ENCODE peak calls at places on chromosome 9, in ten cellular contexts. D, U, M, H, R, A, B, E, J and Y are unnamed samples.

GRCh38 chr9:107819772-107820171 is 330.2 kb upstream of the KLF4 start:
- DNase-seq in D (no peak), U (no peak), M (peak), H (no peak), R (no peak), A (no peak), B (no peak), E (no peak), J (no peak), Y (no peak)

GRCh38 chr9:108850293-108850897 is 5.4 kb downstream of the ACTL7B start:
- DNase-seq in D (peak), U (no peak), M (no peak), H (no peak), R (peak), A (no peak), B (peak), E (no peak), J (no peak), Y (no peak)

GRCh38 chr9:124749284-124749683 is 21.8 kb downstream of the NR6A1 start:
- DNase-seq in D (no peak), U (no peak), M (no peak), H (no peak), R (no peak), A (no peak), B (no peak), E (no peak), J (no peak), Y (no peak)

GRCh38 chr9:77917800-77918199 is 113.8 kb downstream of the GNAQ start:
- DNase-seq in D (no peak), U (no peak), M (no peak), H (no peak), R (no peak), A (no peak), B (no peak), E (no peak), J (no peak), Y (no peak)

GRCh38 chr9:106920701-106921283 is 57.8 kb downstream of the ZNF462 start:
- DNase-seq in D (peak), U (peak), M (no peak), H (no peak), R (peak), A (peak), B (peak), E (no peak), J (no peak), Y (no peak)

GRCh38 chr9:111301195-111301594 is 28.8 kb downstream of the OR2K2 start:
- DNase-seq in D (no peak), U (no peak), M (no peak), H (no peak), R (peak), A (no peak), B (no peak), E (no peak), J (no peak), Y (no peak)

GRCh38 chr9:136578915-136579637 is 33.2 kb upstream of the NOTCH1 start:
- DNase-seq in D (peak), U (no peak), M (no peak), H (no peak), R (no peak), A (no peak), B (no peak), E (no peak), J (no peak), Y (no peak)

GRCh38 chr9:114805670-114806551 is at the start of gene TNFSF15:
- DNase-seq in D (no peak), U (peak), M (peak), H (peak), R (peak), A (no peak), B (peak), E (no peak), J (peak), Y (peak)

GRCh38 chr9:13975628-13976250 is 338.2 kb downstream of the NFIB start:
- DNase-seq in D (no peak), U (no peak), M (no peak), H (no peak), R (no peak), A (no peak), B (no peak), E (no peak), J (no peak), Y (no peak)

GRCh38 chr9:98037362-98037761 is 19.2 kb upstream of the NANS start:
- DNase-seq in D (no peak), U (peak), M (no peak), H (peak), R (peak), A (peak), B (no peak), E (no peak), J (no peak), Y (no peak)

GRCh38 chr9:112784020-112784788 is 33.6 kb downstream of the SNX30 start:
- DNase-seq in D (no peak), U (no peak), M (no peak), H (no peak), R (peak), A (no peak), B (no peak), E (no peak), J (no peak), Y (no peak)

GRCh38 chr9:4604678-4605095 is 57.4 kb upstream of the PLPP6 start:
- DNase-seq in D (peak), U (peak), M (no peak), H (peak), R (peak), A (peak), B (peak), E (peak), J (no peak), Y (peak)
- TF ChIP-seq CTCF in D (peak), U (peak), M (peak), H (peak), R (peak), A (peak), B (peak), E (peak), J (no peak), Y (peak)

DNA sequence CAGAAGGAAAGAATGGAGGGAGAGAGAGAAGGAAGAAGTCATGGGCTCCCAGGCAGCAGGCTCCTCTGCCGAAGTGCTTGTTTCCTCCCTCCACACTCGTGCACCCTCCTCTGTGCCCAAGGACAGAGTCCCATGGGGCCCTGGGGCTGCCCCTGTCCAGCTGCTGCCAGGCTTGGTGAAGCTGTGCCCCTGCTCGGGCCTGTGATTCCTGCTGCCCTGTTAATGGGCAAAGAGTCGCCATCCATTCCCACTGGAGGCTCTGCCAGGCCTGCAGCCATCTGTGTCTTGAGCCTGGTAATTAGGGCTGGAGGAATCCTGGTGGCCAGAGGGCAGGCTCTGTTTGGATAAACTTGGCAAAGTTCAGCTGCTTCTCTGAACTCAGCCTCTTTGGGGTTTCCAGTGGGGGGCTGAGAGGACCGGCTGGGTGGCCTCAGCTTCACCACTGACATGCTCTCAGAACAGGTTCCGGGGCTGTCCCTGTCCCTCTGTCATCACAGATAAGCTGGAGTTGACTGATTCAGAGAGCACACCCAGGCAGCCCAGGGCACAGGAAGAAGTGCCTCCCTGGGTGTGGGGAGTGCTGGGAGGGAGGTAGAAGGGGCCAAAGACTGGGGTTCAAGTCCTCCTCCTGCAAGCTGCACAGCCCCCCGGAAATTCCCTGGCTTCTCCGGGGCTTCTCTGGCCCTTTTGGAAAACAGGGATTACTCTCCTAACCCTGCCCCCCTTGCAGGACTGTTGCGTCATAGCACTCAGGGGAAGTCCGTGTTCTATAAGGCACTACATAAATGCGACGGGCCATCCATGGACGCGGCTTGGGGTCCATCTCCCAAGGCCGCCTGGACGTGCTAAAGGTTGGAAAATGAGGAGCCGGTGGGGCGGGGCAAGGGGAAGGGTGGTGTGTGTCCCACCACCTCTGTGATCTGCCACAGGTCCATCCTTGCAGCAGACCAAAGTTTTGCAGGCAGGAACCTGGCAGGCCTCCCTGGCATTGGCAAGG is 154.8 kb downstream of the PAX5 start:
- DNase-seq in D (no peak), U (no peak), M (no peak), H (no peak), R (no peak), A (no peak), B (no peak), E (no peak), J (peak), Y (no peak)
- TF ChIP-seq POLR2A in D (no peak), U (no peak), M (no peak), H (no peak), R (no peak), A (no peak), B (no peak), E (no peak), J (no peak), Y (no peak)

GRCh38 chr9:3951266-3951665 is 348.6 kb downstream of the GLIS3 start:
- DNase-seq in D (no peak), U (no peak), M (no peak), H (no peak), R (peak), A (no peak), B (no peak), E (no peak), J (no peak), Y (no peak)

GRCh38 chr9:3954950-3955670 is 344.8 kb downstream of the GLIS3 start:
- DNase-seq in D (no peak), U (peak), M (no peak), H (no peak), R (peak), A (no peak), B (no peak), E (no peak), J (no peak), Y (no peak)

GRCh38 chr9:3957296-3957695 is 342.6 kb downstream of the GLIS3 start:
- DNase-seq in D (no peak), U (no peak), M (no peak), H (no peak), R (no peak), A (no peak), B (no peak), E (no peak), J (no peak), Y (no peak)

GRCh38 chr9:3956081-3956701 is 343.7 kb downstream of the GLIS3 start:
- DNase-seq in D (no peak), U (no peak), M (no peak), H (no peak), R (peak), A (no peak), B (no peak), E (no peak), J (no peak), Y (no peak)

DNA sequence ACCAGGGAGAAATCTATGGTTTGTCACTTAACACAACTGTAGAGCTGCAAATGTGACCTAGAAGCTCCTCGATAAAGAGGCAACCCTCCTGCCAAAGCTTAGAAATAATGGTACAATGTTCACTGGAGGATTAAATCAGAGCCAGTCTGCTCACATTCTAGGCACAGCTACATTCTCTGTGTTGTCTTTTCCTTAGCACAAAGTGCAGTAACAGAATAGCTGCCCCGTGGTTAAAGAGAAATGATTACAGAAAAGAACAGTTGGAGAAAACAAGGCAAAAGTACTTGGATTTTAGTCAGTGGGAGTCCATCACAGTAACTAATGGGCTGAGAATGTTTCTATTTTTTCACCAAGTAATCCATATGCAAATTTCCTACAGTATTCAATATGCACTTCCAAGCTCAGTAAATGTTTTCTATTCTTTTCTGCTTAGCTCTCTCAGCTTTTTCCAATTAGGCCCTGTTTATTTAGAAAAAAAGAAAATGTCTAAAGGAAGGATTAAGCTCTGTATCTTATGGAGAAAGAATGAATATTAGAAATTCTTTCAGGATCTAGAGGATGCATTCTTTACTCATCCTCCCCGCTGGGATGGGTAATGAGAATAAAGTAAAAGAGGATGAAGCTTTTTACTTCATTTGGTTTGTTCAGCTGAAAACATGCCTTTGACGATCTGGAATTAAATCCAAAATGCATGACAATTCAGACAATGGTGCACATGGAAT is 345.5 kb downstream of the GLIS3 start:
- DNase-seq in D (no peak), U (no peak), M (no peak), H (no peak), R (no peak), A (no peak), B (no peak), E (no peak), J (no peak), Y (no peak)
- H3K27ac ChIP-seq in D (no peak), U (no peak), M (peak), H (no peak), R (peak), A (no peak), B (no peak), E (no peak), J (no peak), Y (no peak)

DNA sequence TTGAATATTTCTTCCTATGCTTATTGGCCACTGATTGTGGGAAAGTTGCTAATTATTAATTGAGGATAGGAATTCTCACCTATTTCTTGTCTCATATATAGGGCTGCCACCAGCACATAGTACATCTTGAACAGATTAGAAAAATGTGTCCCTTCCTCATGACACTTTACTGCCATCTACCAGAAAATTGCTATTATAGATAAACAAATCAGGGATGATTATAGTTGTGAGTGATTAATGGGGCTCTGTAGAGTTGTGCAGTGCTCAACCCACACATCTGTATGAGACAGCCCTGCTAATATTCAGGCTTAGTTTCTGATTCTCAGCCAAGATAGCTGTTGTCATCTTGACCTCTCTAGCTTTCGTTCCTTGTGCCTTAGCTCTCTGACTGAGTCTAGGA is 373.2 kb downstream of the TLE4 start:
- DNase-seq in D (no peak), U (no peak), M (no peak), H (no peak), R (no peak), A (no peak), B (no peak), E (no peak), J (no peak), Y (no peak)
- TF ChIP-seq CTCF in D (no peak), U (no peak), M (no peak), H (no peak), R (no peak), A (no peak), B (no peak), E (no peak), J (no peak), Y (no peak)